ENCODE peak calls at places on chromosome 7, in seven cellular contexts. One of them, this sample, is unnamed.

GRCh38 chr7:74656421-74656910 is 1.1 kb upstream of the GTF2I start:
- DNase-seq in stimulated activated CD4-positive, alpha-beta T cell treated with anti-CD3 and anti-CD28 coated beads, Interleukin-15, amount 100 ng/mL, for 1 hour: peak; percentile 33
- DNase-seq in putamen: peak; percentile 64
- DNase-seq in T-helper 9 cell: peak; percentile 45
- DNase-seq in right cardiac atrium: peak; percentile 85
- DNase-seq in sciatic nerve: peak; percentile 79
- DNase-seq in choroid plexus epithelial cell: peak; percentile 41
- DNase-seq in this sample: peak; percentile 35

GRCh38 chr7:4470246-4470645 is 211.8 kb upstream of the FOXK1 start:
- DNase-seq in stimulated activated CD4-positive, alpha-beta T cell treated with anti-CD3 and anti-CD28 coated beads, Interleukin-15, amount 100 ng/mL, for 1 hour: no peak
- DNase-seq in putamen: no peak
- DNase-seq in T-helper 9 cell: no peak
- DNase-seq in right cardiac atrium: no peak
- DNase-seq in sciatic nerve: peak; percentile 34
- DNase-seq in choroid plexus epithelial cell: no peak
- DNase-seq in this sample: no peak

GRCh38 chr7:40316176-40316575 is 181.4 kb downstream of the SUGCT start:
- DNase-seq in stimulated activated CD4-positive, alpha-beta T cell treated with anti-CD3 and anti-CD28 coated beads, Interleukin-15, amount 100 ng/mL, for 1 hour: no peak
- DNase-seq in putamen: no peak
- DNase-seq in T-helper 9 cell: no peak
- DNase-seq in right cardiac atrium: no peak
- DNase-seq in sciatic nerve: no peak
- DNase-seq in choroid plexus epithelial cell: peak; percentile 38
- DNase-seq in this sample: peak; percentile 49

GRCh38 chr7:78326189-78326588 is 527.6 kb downstream of the PHTF2 start:
- DNase-seq in stimulated activated CD4-positive, alpha-beta T cell treated with anti-CD3 and anti-CD28 coated beads, Interleukin-15, amount 100 ng/mL, for 1 hour: no peak
- DNase-seq in putamen: no peak
- DNase-seq in T-helper 9 cell: no peak
- DNase-seq in right cardiac atrium: no peak
- DNase-seq in sciatic nerve: no peak
- DNase-seq in choroid plexus epithelial cell: peak; percentile 46
- DNase-seq in this sample: no peak

GRCh38 chr7:4102231-4102841 is 579.8 kb upstream of the FOXK1 start:
- DNase-seq in stimulated activated CD4-positive, alpha-beta T cell treated with anti-CD3 and anti-CD28 coated beads, Interleukin-15, amount 100 ng/mL, for 1 hour: no peak
- DNase-seq in putamen: no peak
- DNase-seq in T-helper 9 cell: no peak
- DNase-seq in right cardiac atrium: no peak
- DNase-seq in sciatic nerve: no peak
- DNase-seq in choroid plexus epithelial cell: no peak
- DNase-seq in this sample: no peak

GRCh38 chr7:108824840-108825540 is 255.3 kb downstream of the DNAJB9 start:
- DNase-seq in stimulated activated CD4-positive, alpha-beta T cell treated with anti-CD3 and anti-CD28 coated beads, Interleukin-15, amount 100 ng/mL, for 1 hour: no peak
- DNase-seq in putamen: no peak
- DNase-seq in T-helper 9 cell: no peak
- DNase-seq in right cardiac atrium: peak; percentile 62
- DNase-seq in sciatic nerve: no peak
- DNase-seq in choroid plexus epithelial cell: peak; percentile 89
- DNase-seq in this sample: peak; percentile 90

GRCh38 chr7:102890292-102890970 is 22.4 kb upstream of the LRRC17 start:
- DNase-seq in stimulated activated CD4-positive, alpha-beta T cell treated with anti-CD3 and anti-CD28 coated beads, Interleukin-15, amount 100 ng/mL, for 1 hour: no peak
- DNase-seq in putamen: no peak
- DNase-seq in T-helper 9 cell: no peak
- DNase-seq in right cardiac atrium: no peak
- DNase-seq in sciatic nerve: no peak
- DNase-seq in choroid plexus epithelial cell: peak; percentile 97
- DNase-seq in this sample: peak; percentile 92

GRCh38 chr7:26052721-26053120 is 99.3 kb upstream of the NFE2L3 start:
- DNase-seq in stimulated activated CD4-positive, alpha-beta T cell treated with anti-CD3 and anti-CD28 coated beads, Interleukin-15, amount 100 ng/mL, for 1 hour: no peak
- DNase-seq in putamen: no peak
- DNase-seq in T-helper 9 cell: no peak
- DNase-seq in right cardiac atrium: no peak
- DNase-seq in sciatic nerve: no peak
- DNase-seq in choroid plexus epithelial cell: peak; percentile 2
- DNase-seq in this sample: no peak

GRCh38 chr7:57868771-57869483 is 418.9 kb downstream of the ZNF716 start:
- DNase-seq in stimulated activated CD4-positive, alpha-beta T cell treated with anti-CD3 and anti-CD28 coated beads, Interleukin-15, amount 100 ng/mL, for 1 hour: no peak
- DNase-seq in putamen: no peak
- DNase-seq in T-helper 9 cell: no peak
- DNase-seq in right cardiac atrium: peak; percentile 20
- DNase-seq in sciatic nerve: no peak
- DNase-seq in choroid plexus epithelial cell: peak; percentile 0
- DNase-seq in this sample: no peak

GRCh38 chr7:40655426-40655825 is 520.6 kb downstream of the SUGCT start:
- DNase-seq in stimulated activated CD4-positive, alpha-beta T cell treated with anti-CD3 and anti-CD28 coated beads, Interleukin-15, amount 100 ng/mL, for 1 hour: no peak
- DNase-seq in putamen: no peak
- DNase-seq in T-helper 9 cell: no peak
- DNase-seq in right cardiac atrium: no peak
- DNase-seq in sciatic nerve: no peak
- DNase-seq in choroid plexus epithelial cell: no peak
- DNase-seq in this sample: no peak

GRCh38 chr7:55086413-55087201 is 67.8 kb downstream of the EGFR start:
- DNase-seq in stimulated activated CD4-positive, alpha-beta T cell treated with anti-CD3 and anti-CD28 coated beads, Interleukin-15, amount 100 ng/mL, for 1 hour: no peak
- DNase-seq in putamen: peak; percentile 65
- DNase-seq in T-helper 9 cell: no peak
- DNase-seq in right cardiac atrium: peak; percentile 64
- DNase-seq in sciatic nerve: no peak
- DNase-seq in choroid plexus epithelial cell: peak; percentile 87
- DNase-seq in this sample: peak; percentile 91

GRCh38 chr7:10412426-10413019 is 561.1 kb upstream of the PHF14 start:
- DNase-seq in stimulated activated CD4-positive, alpha-beta T cell treated with anti-CD3 and anti-CD28 coated beads, Interleukin-15, amount 100 ng/mL, for 1 hour: no peak
- DNase-seq in putamen: peak; percentile 45
- DNase-seq in T-helper 9 cell: no peak
- DNase-seq in right cardiac atrium: no peak
- DNase-seq in sciatic nerve: no peak
- DNase-seq in choroid plexus epithelial cell: peak; percentile 54
- DNase-seq in this sample: peak; percentile 12

GRCh38 chr7:80082214-80082613 is 52.4 kb upstream of the GNAI1 start:
- DNase-seq in stimulated activated CD4-positive, alpha-beta T cell treated with anti-CD3 and anti-CD28 coated beads, Interleukin-15, amount 100 ng/mL, for 1 hour: no peak
- DNase-seq in putamen: no peak
- DNase-seq in T-helper 9 cell: no peak
- DNase-seq in right cardiac atrium: no peak
- DNase-seq in sciatic nerve: no peak
- DNase-seq in choroid plexus epithelial cell: no peak
- DNase-seq in this sample: no peak

GRCh38 chr7:50664937-50665336 is 99.7 kb upstream of the DDC start:
- DNase-seq in stimulated activated CD4-positive, alpha-beta T cell treated with anti-CD3 and anti-CD28 coated beads, Interleukin-15, amount 100 ng/mL, for 1 hour: no peak
- DNase-seq in putamen: no peak
- DNase-seq in T-helper 9 cell: no peak
- DNase-seq in right cardiac atrium: no peak
- DNase-seq in sciatic nerve: no peak
- DNase-seq in choroid plexus epithelial cell: no peak
- DNase-seq in this sample: no peak

GRCh38 chr7:604038-604883 is 84.6 kb upstream of the PDGFA start:
- DNase-seq in stimulated activated CD4-positive, alpha-beta T cell treated with anti-CD3 and anti-CD28 coated beads, Interleukin-15, amount 100 ng/mL, for 1 hour: peak; percentile 89
- DNase-seq in putamen: no peak
- DNase-seq in T-helper 9 cell: peak; percentile 85
- DNase-seq in right cardiac atrium: peak; percentile 93
- DNase-seq in sciatic nerve: peak; percentile 83
- DNase-seq in choroid plexus epithelial cell: peak; percentile 96
- DNase-seq in this sample: peak; percentile 28

GRCh38 chr7:99331002-99331401 is 5.3 kb downstream of the ARPC1A start:
- DNase-seq in stimulated activated CD4-positive, alpha-beta T cell treated with anti-CD3 and anti-CD28 coated beads, Interleukin-15, amount 100 ng/mL, for 1 hour: no peak
- DNase-seq in putamen: no peak
- DNase-seq in T-helper 9 cell: no peak
- DNase-seq in right cardiac atrium: no peak
- DNase-seq in sciatic nerve: no peak
- DNase-seq in choroid plexus epithelial cell: no peak
- DNase-seq in this sample: no peak